ENCODE peak calls at places on chromosomes 1 and 21, in five cellular contexts. G is right atrium auricular region, F is transverse colon, L is neuronal stem cell, C is ovary. R is an unnamed sample.

GRCh38 chr1:181318022-181318857 is 165.1 kb upstream of the CACNA1E start:
- DNase-seq in G (no peak), F (no peak), L (peak; percentile 51), C (no peak), R (no peak)

GRCh38 chr1:46179138-46180081 is 3.1 kb upstream of the P3R3URF start:
- DNase-seq in G (peak; percentile 85), F (peak; percentile 88), L (peak; percentile 86), C (peak; percentile 79), R (peak; percentile 64)

GRCh38 chr1:246554201-246554600 is 11.9 kb downstream of the TFB2M start:
- DNase-seq in G (no peak), F (no peak), L (no peak), C (no peak), R (no peak)

GRCh38 chr1:81549588-81550127 is 251.1 kb upstream of the ADGRL2 start:
- DNase-seq in G (no peak), F (no peak), L (no peak), C (no peak), R (no peak)

GRCh38 chr21:44333701-44334636 is 5.2 kb downstream of the CFAP410 start:
- DNase-seq in G (no peak), F (no peak), L (no peak), C (no peak), R (no peak)

GRCh38 chr1:70992521-70992920 is 55.1 kb downstream of the PTGER3 start:
- DNase-seq in G (no peak), F (no peak), L (no peak), C (no peak), R (no peak)

GRCh38 chr1:192700834-192701271 is 64.9 kb downstream of the RGS13 start:
- DNase-seq in G (no peak), F (no peak), L (no peak), C (no peak), R (peak; percentile 80)

GRCh38 chr1:209187589-209187988 is 395.9 kb upstream of the CAMK1G start:
- DNase-seq in G (no peak), F (no peak), L (no peak), C (no peak), R (no peak)

GRCh38 chr21:21210552-21210951 is 212.3 kb downstream of the NCAM2 start:
- DNase-seq in G (no peak), F (no peak), L (no peak), C (no peak), R (no peak)

GRCh38 chr1:917076-917459 is 6.7 kb upstream of the SAMD11 start:
- DNase-seq in G (no peak), F (no peak), L (no peak), C (no peak), R (no peak)

GRCh38 chr21:36126166-36126565 is 8.7 kb upstream of the CBR3 start:
- DNase-seq in G (no peak), F (no peak), L (no peak), C (no peak), R (no peak)

GRCh38 chr1:64891440-64891815 is 74.9 kb downstream of the JAK1 start:
- DNase-seq in G (no peak), F (no peak), L (no peak), C (no peak), R (no peak)

GRCh38 chr1:31549807-31550620 is 26.3 kb upstream of the TINAGL1 start:
- DNase-seq in G (no peak), F (peak; percentile 62), L (no peak), C (no peak), R (no peak)
- H3K4me3 ChIP-seq in G (no peak overlapping the region), F (no peak overlapping the region), L (no peak overlapping the region), C (no peak overlapping the region), R (peak overlapping the region; percentile 21)

GRCh38 chr1:35809156-35810095 is 1.6 kb downstream of the AGO4 start:
- DNase-seq in G (no peak), F (no peak), L (no peak), C (no peak), R (no peak)

GRCh38 chr1:35810096-35810860 is 2.5 kb downstream of the AGO4 start:
- DNase-seq in G (no peak), F (no peak), L (no peak), C (no peak), R (no peak)

GRCh38 chr1:35808376-35809155 is 750 bp downstream of the AGO4 start:
- DNase-seq in G (no peak), F (peak; percentile 46), L (peak; percentile 6), C (peak; percentile 16), R (no peak)

GRCh38 chr1:35807614-35808375 is at the start of gene AGO4:
- DNase-seq in G (no peak), F (peak; percentile 55), L (peak; percentile 67), C (peak; percentile 58), R (no peak)
- H3K4me3 ChIP-seq in G (peak within 1 kb of the TSS; percentile 95), F (peak within 1 kb of the TSS; percentile 98), L (peak within 1 kb of the TSS; percentile 94), C (peak within 1 kb of the TSS; percentile 88), R (peak within 1 kb of the TSS; percentile 76)

GRCh38 chr1:161439280-161440232 is 65.7 kb upstream of the FCGR2A start:
- DNase-seq in G (no peak), F (peak; percentile 39), L (no peak), C (no peak), R (no peak)
- H3K4me3 ChIP-seq in G (no peak overlapping the region), F (peak overlapping the region; percentile 71), L (peak overlapping the region; percentile 83), C (no peak overlapping the region), R (peak overlapping the region; percentile 57)

GRCh38 chr21:19123525-19123924 is 719.9 kb upstream of the TMPRSS15 start:
- DNase-seq in G (no peak), F (no peak), L (no peak), C (no peak), R (no peak)
- H3K4me3 ChIP-seq in G (no peak overlapping the region), F (no peak overlapping the region), L (no peak overlapping the region), C (no peak overlapping the region), R (no peak overlapping the region)

R was measured in skeletal muscle cell.